ENCODE peak calls at places on chromosome X, in nine cellular contexts. One of them, this sample, is unnamed.
A peak's percentile ranks its signal among the peaks of the same experiment; 100 is the strongest.

GRCh38 chrX:3651272-3651671 is 62.2 kb downstream of the PRKX start:
- DNase-seq in GM23248: peak; percentile 43
- DNase-seq in AG09309: no peak
- DNase-seq in activated naive CD4-positive, alpha-beta T cell treated with anti-CD3 and anti-CD28 coated beads, Interleukin-2, amount 50 U/mL, for 16 hours: no peak
- DNase-seq in HCT116: peak; percentile 0
- DNase-seq in progenitor cell of endocrine pancreas: no peak
- DNase-seq in HT1080: no peak
- DNase-seq in A673: peak; percentile 43
- DNase-seq in B cell: no peak
- DNase-seq in this sample: no peak

GRCh38 chrX:14729058-14729457 is 143.8 kb downstream of the FANCB start:
- DNase-seq in GM23248: peak; percentile 20
- DNase-seq in AG09309: no peak
- DNase-seq in activated naive CD4-positive, alpha-beta T cell treated with anti-CD3 and anti-CD28 coated beads, Interleukin-2, amount 50 U/mL, for 16 hours: no peak
- DNase-seq in HCT116: no peak
- DNase-seq in progenitor cell of endocrine pancreas: no peak
- DNase-seq in HT1080: no peak
- DNase-seq in A673: no peak
- DNase-seq in B cell: no peak
- DNase-seq in this sample: no peak

GRCh38 chrX:119604778-119605177 is 1.4 kb downstream of the NKRF start:
- DNase-seq in GM23248: peak; percentile 30
- DNase-seq in AG09309: no peak
- DNase-seq in activated naive CD4-positive, alpha-beta T cell treated with anti-CD3 and anti-CD28 coated beads, Interleukin-2, amount 50 U/mL, for 16 hours: no peak
- DNase-seq in HCT116: no peak
- DNase-seq in progenitor cell of endocrine pancreas: no peak
- DNase-seq in HT1080: no peak
- DNase-seq in A673: no peak
- DNase-seq in B cell: no peak
- DNase-seq in this sample: no peak

GRCh38 chrX:34810364-34810763 is 132.2 kb upstream of the FAM47B start:
- DNase-seq in GM23248: peak; percentile 69
- DNase-seq in AG09309: no peak
- DNase-seq in activated naive CD4-positive, alpha-beta T cell treated with anti-CD3 and anti-CD28 coated beads, Interleukin-2, amount 50 U/mL, for 16 hours: no peak
- DNase-seq in HCT116: no peak
- DNase-seq in progenitor cell of endocrine pancreas: no peak
- DNase-seq in HT1080: peak; percentile 61
- DNase-seq in A673: no peak
- DNase-seq in B cell: no peak
- DNase-seq in this sample: no peak

GRCh38 chrX:15853586-15854079 is 980 bp downstream of the AP1S2 start:
- DNase-seq in GM23248: peak; percentile 33
- DNase-seq in AG09309: no peak
- DNase-seq in activated naive CD4-positive, alpha-beta T cell treated with anti-CD3 and anti-CD28 coated beads, Interleukin-2, amount 50 U/mL, for 16 hours: no peak
- DNase-seq in HCT116: no peak
- DNase-seq in progenitor cell of endocrine pancreas: no peak
- DNase-seq in HT1080: no peak
- DNase-seq in A673: no peak
- DNase-seq in B cell: no peak
- DNase-seq in this sample: no peak

GRCh38 chrX:130829526-130830515 is 73.2 kb downstream of the ENOX2 start:
- DNase-seq in GM23248: no peak
- DNase-seq in AG09309: no peak
- DNase-seq in activated naive CD4-positive, alpha-beta T cell treated with anti-CD3 and anti-CD28 coated beads, Interleukin-2, amount 50 U/mL, for 16 hours: no peak
- DNase-seq in HCT116: no peak
- DNase-seq in progenitor cell of endocrine pancreas: no peak
- DNase-seq in HT1080: peak; percentile 2
- DNase-seq in A673: no peak
- DNase-seq in B cell: no peak
- DNase-seq in this sample: no peak

GRCh38 chrX:9724711-9725110 is 40.9 kb downstream of the GPR143 start:
- DNase-seq in GM23248: peak; percentile 48
- DNase-seq in AG09309: no peak
- DNase-seq in activated naive CD4-positive, alpha-beta T cell treated with anti-CD3 and anti-CD28 coated beads, Interleukin-2, amount 50 U/mL, for 16 hours: no peak
- DNase-seq in HCT116: no peak
- DNase-seq in progenitor cell of endocrine pancreas: no peak
- DNase-seq in HT1080: peak; percentile 3
- DNase-seq in A673: peak; percentile 20
- DNase-seq in B cell: no peak
- DNase-seq in this sample: no peak

GRCh38 chrX:47145408-47146120 is 543 bp downstream of the RBM10 start:
- DNase-seq in GM23248: peak; percentile 57
- DNase-seq in AG09309: no peak
- DNase-seq in activated naive CD4-positive, alpha-beta T cell treated with anti-CD3 and anti-CD28 coated beads, Interleukin-2, amount 50 U/mL, for 16 hours: no peak
- DNase-seq in HCT116: no peak
- DNase-seq in progenitor cell of endocrine pancreas: no peak
- DNase-seq in HT1080: no peak
- DNase-seq in A673: peak; percentile 34
- DNase-seq in B cell: peak; percentile 64
- DNase-seq in this sample: peak; percentile 21